ENCODE peak calls at places on chromosomes 5 and 9, in four cellular contexts. One of them, this sample, is unnamed.

GRCh38 chr9:92728831-92729734 is 35.5 kb downstream of the BICD2 start:
- DNase-seq in K562: no peak
- DNase-seq in HepG2: peak
- DNase-seq in GM12878: no peak
- DNase-seq in this sample: no peak

GRCh38 chr9:121781143-121781542 is 129.7 kb downstream of the DAB2IP start:
- DNase-seq in K562: no peak
- DNase-seq in HepG2: no peak
- DNase-seq in GM12878: no peak
- DNase-seq in this sample: no peak

GRCh38 chr5:114185274-114185673 is 176.6 kb upstream of the KCNN2 start:
- DNase-seq in K562: no peak
- DNase-seq in HepG2: no peak
- DNase-seq in GM12878: no peak
- DNase-seq in this sample: peak

GRCh38 chr5:25423271-25423670 is 778.5 kb upstream of the CDH10 start:
- DNase-seq in K562: no peak
- DNase-seq in HepG2: no peak
- DNase-seq in GM12878: no peak
- DNase-seq in this sample: no peak

GRCh38 chr5:181121675-181122561 is 9.1 kb downstream of the OR2V1 start:
- DNase-seq in K562: peak
- DNase-seq in HepG2: no peak
- DNase-seq in GM12878: no peak
- DNase-seq in this sample: no peak

GRCh38 chr5:60649288-60649917 is 50.6 kb downstream of the DEPDC1B start:
- DNase-seq in K562: peak
- DNase-seq in HepG2: peak
- DNase-seq in GM12878: peak
- DNase-seq in this sample: no peak

GRCh38 chr5:148011407-148012124 is 52.2 kb upstream of the SPINK5 start:
- DNase-seq in K562: no peak
- DNase-seq in HepG2: no peak
- DNase-seq in GM12878: no peak
- DNase-seq in this sample: no peak

GRCh38 chr9:90616806-90617205 is 25.8 kb downstream of the DIRAS2 start:
- DNase-seq in K562: no peak
- DNase-seq in HepG2: no peak
- DNase-seq in GM12878: no peak
- DNase-seq in this sample: no peak

GRCh38 chr5:142330026-142330425 is 5.2 kb upstream of the SPRY4 start:
- DNase-seq in K562: no peak
- DNase-seq in HepG2: no peak
- DNase-seq in GM12878: no peak
- DNase-seq in this sample: no peak

GRCh38 chr5:173753307-173754168 is 134.6 kb upstream of the CPEB4 start:
- DNase-seq in K562: peak
- DNase-seq in HepG2: peak
- DNase-seq in GM12878: no peak
- DNase-seq in this sample: peak

GRCh38 chr5:152335461-152335860 is 69.6 kb downstream of the NMUR2 start:
- DNase-seq in K562: no peak
- DNase-seq in HepG2: no peak
- DNase-seq in GM12878: no peak
- DNase-seq in this sample: no peak

GRCh38 chr9:22643541-22643940 is 196.9 kb downstream of the DMRTA1 start:
- DNase-seq in K562: no peak
- DNase-seq in HepG2: no peak
- DNase-seq in GM12878: no peak
- DNase-seq in this sample: no peak

GRCh38 chr9:118928723-118929122 is 440.5 kb downstream of the BRINP1 start:
- DNase-seq in K562: no peak
- DNase-seq in HepG2: no peak
- DNase-seq in GM12878: no peak
- DNase-seq in this sample: no peak

GRCh38 chr5:36915653-36916052 is 39.1 kb downstream of the NIPBL start:
- DNase-seq in K562: no peak
- DNase-seq in HepG2: no peak
- DNase-seq in GM12878: no peak
- DNase-seq in this sample: no peak

GRCh38 chr5:5521478-5521877 is 99.0 kb downstream of the ICE1 start:
- DNase-seq in K562: no peak
- DNase-seq in HepG2: no peak
- DNase-seq in GM12878: no peak
- DNase-seq in this sample: no peak

GRCh38 chr5:92769986-92770385 is 811.0 kb downstream of the NR2F1-AS1 start:
- DNase-seq in K562: no peak
- DNase-seq in HepG2: no peak
- DNase-seq in GM12878: no peak
- DNase-seq in this sample: no peak

GRCh38 chr5:77957-78804 is 13.8 kb upstream of the PLEKHG4B start:
- DNase-seq in K562: peak
- DNase-seq in HepG2: peak
- DNase-seq in GM12878: no peak
- DNase-seq in this sample: no peak

GRCh38 chr5:69364414-69364813 is 4.9 kb downstream of the AK6 start:
- DNase-seq in K562: peak
- DNase-seq in HepG2: peak
- DNase-seq in GM12878: no peak
- DNase-seq in this sample: no peak

GRCh38 chr5:1512541-1513291 is 11.0 kb downstream of the LPCAT1 start:
- DNase-seq in K562: no peak
- DNase-seq in HepG2: no peak
- DNase-seq in GM12878: no peak
- DNase-seq in this sample: peak

GRCh38 chr9:14136047-14136446 is 177.9 kb downstream of the NFIB start:
- DNase-seq in K562: no peak
- DNase-seq in HepG2: no peak
- DNase-seq in GM12878: no peak
- DNase-seq in this sample: no peak

GRCh38 chr9:120348951-120349429 is 231.0 kb downstream of the CDK5RAP2 start:
- DNase-seq in K562: peak
- DNase-seq in HepG2: peak
- DNase-seq in GM12878: no peak
- DNase-seq in this sample: peak

GRCh38 chr5:143955140-143955539 is 143.2 kb downstream of the HMHB1 start:
- DNase-seq in K562: no peak
- DNase-seq in HepG2: no peak
- DNase-seq in GM12878: no peak
- DNase-seq in this sample: no peak

GRCh38 chr9:117253256-117253655 is 161.6 kb downstream of the ASTN2 start:
- DNase-seq in K562: no peak
- DNase-seq in HepG2: no peak
- DNase-seq in GM12878: no peak
- DNase-seq in this sample: no peak

GRCh38 chr9:21770877-21771560 is 31.4 kb upstream of the MTAP start:
- DNase-seq in K562: no peak
- DNase-seq in HepG2: no peak
- DNase-seq in GM12878: no peak
- DNase-seq in this sample: no peak

GRCh38 chr9:124342946-124343485 is 72.2 kb downstream of the PSMB7 start:
- DNase-seq in K562: no peak
- DNase-seq in HepG2: no peak
- DNase-seq in GM12878: no peak
- DNase-seq in this sample: no peak

GRCh38 chr9:120568816-120569215 is 11.2 kb downstream of the CDK5RAP2 start:
- DNase-seq in K562: no peak
- DNase-seq in HepG2: no peak
- DNase-seq in GM12878: no peak
- DNase-seq in this sample: no peak

GRCh38 chr9:18390393-18390792 is 83.6 kb upstream of the ADAMTSL1 start:
- DNase-seq in K562: no peak
- DNase-seq in HepG2: no peak
- DNase-seq in GM12878: no peak
- DNase-seq in this sample: no peak

GRCh38 chr5:106127341-106127781 is 1543.4 kb downstream of the EFNA5 start:
- DNase-seq in K562: no peak
- DNase-seq in HepG2: no peak
- DNase-seq in GM12878: peak
- DNase-seq in this sample: no peak

GRCh38 chr9:109996936-109997580 is 210.9 kb downstream of the C9orf152 start:
- DNase-seq in K562: no peak
- DNase-seq in HepG2: no peak
- DNase-seq in GM12878: no peak
- DNase-seq in this sample: no peak

GRCh38 chr9:92010705-92011536 is 60.9 kb upstream of the ROR2 start:
- DNase-seq in K562: no peak
- DNase-seq in HepG2: no peak
- DNase-seq in GM12878: no peak
- DNase-seq in this sample: no peak

GRCh38 chr9:129289131-129289731 is 111.2 kb upstream of the IER5L start:
- DNase-seq in K562: no peak
- DNase-seq in HepG2: no peak
- DNase-seq in GM12878: no peak
- DNase-seq in this sample: no peak

GRCh38 chr9:115340314-115340713 is 222.4 kb upstream of the TNC start:
- DNase-seq in K562: no peak
- DNase-seq in HepG2: no peak
- DNase-seq in GM12878: no peak
- DNase-seq in this sample: no peak

GRCh38 chr5:120160120-120160895 is 303.8 kb upstream of the PRR16 start:
- DNase-seq in K562: no peak
- DNase-seq in HepG2: no peak
- DNase-seq in GM12878: no peak
- DNase-seq in this sample: no peak

GRCh38 chr5:176415240-176416122 is 858 bp downstream of the CLTB start:
- DNase-seq in K562: peak
- DNase-seq in HepG2: no peak
- DNase-seq in GM12878: no peak
- DNase-seq in this sample: peak
- TF ChIP-seq ESRRA in K562: no peak
- TF ChIP-seq ESRRA in HepG2: no peak
- TF ChIP-seq ESRRA in GM12878: no peak
- TF ChIP-seq ESRRA in this sample: no peak

GRCh38 chr5:14270212-14270702 is 127.1 kb downstream of the TRIO start:
- DNase-seq in K562: peak
- DNase-seq in HepG2: peak
- DNase-seq in GM12878: no peak
- DNase-seq in this sample: peak
- TF ChIP-seq MAX in K562: no peak
- TF ChIP-seq MAX in HepG2: no peak
- TF ChIP-seq MAX in GM12878: no peak
- TF ChIP-seq MAX in this sample: no peak

GRCh38 chr5:96752341-96753016 is 55.3 kb downstream of the ERAP1 start:
- DNase-seq in K562: peak
- DNase-seq in HepG2: peak
- DNase-seq in GM12878: no peak
- DNase-seq in this sample: no peak

GRCh38 chr5:96753017-96753397 is 54.7 kb downstream of the ERAP1 start:
- DNase-seq in K562: no peak
- DNase-seq in HepG2: no peak
- DNase-seq in GM12878: no peak
- DNase-seq in this sample: no peak

GRCh38 chr5:96756985-96757384 is 50.8 kb downstream of the ERAP1 start:
- DNase-seq in K562: no peak
- DNase-seq in HepG2: no peak
- DNase-seq in GM12878: no peak
- DNase-seq in this sample: no peak

GRCh38 chr5:96751203-96752169 is 56.3 kb downstream of the ERAP1 start:
- DNase-seq in K562: no peak
- DNase-seq in HepG2: no peak
- DNase-seq in GM12878: no peak
- DNase-seq in this sample: no peak

DNA sequence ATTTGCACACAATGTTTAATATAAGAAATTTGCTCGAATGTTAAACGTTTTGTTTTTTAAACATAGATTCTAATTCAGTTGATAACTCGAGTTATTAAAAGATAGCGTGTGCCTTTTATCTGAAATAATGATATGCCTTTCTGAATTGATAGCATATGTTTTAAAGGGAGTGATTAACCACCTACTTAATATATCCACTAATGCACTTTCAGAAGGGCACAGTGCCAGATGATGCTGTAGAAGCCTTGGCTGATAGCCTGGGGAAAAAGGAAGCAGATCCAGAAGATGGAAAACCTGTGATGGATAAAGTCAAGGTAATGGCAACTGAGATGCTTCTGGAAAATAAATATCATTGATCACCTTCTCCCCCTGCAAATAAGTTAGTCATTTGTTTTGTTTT is 53.9 kb downstream of the ERAP1 start:
- DNase-seq in K562: no peak
- DNase-seq in HepG2: no peak
- DNase-seq in GM12878: no peak
- DNase-seq in this sample: no peak
- TF ChIP-seq CREB1 in K562: no peak
- TF ChIP-seq CREB1 in HepG2: no peak
- TF ChIP-seq CREB1 in GM12878: no peak
- TF ChIP-seq CREB1 in this sample: no peak

GRCh38 chr5:40033411-40033810 is 608.6 kb upstream of the DAB2 start:
- DNase-seq in K562: no peak
- DNase-seq in HepG2: no peak
- DNase-seq in GM12878: peak
- DNase-seq in this sample: no peak
- TF ChIP-seq ESRRA in K562: no peak
- TF ChIP-seq ESRRA in HepG2: no peak
- TF ChIP-seq ESRRA in GM12878: no peak
- TF ChIP-seq ESRRA in this sample: no peak

This sample was measured in WTC11.